ENCODE peak calls at places on chromosomes 16 and 17, in six cellular contexts. One of them, this sample, is unnamed.
A peak's percentile ranks its signal among the peaks of the same experiment; 100 is the strongest.

GRCh38 chr16:28181557-28181914 is 30.2 kb downstream of the XPO6 start:
- DNase-seq in activated CD8-positive, alpha-beta T cell treated with anti-CD3 and anti-CD28 coated beads, Interleukin-2, amount 10 ng/mL, durations not matched to agents 7 days and 5 days: no peak
- DNase-seq in endothelial cell: no peak
- DNase-seq in cardiac muscle cell: no peak
- DNase-seq in T-helper 1 cell: no peak
- DNase-seq in stimulated activated CD4-positive, alpha-beta T cell treated with anti-CD3 and anti-CD28 coated beads, Interleukin-4, amount 100 ng/mL, for 48 hours: no peak
- DNase-seq in this sample: no peak

GRCh38 chr16:50311891-50312501 is 45.6 kb downstream of the ADCY7 start:
- DNase-seq in cardiac muscle cell: peak; percentile 46
- DNase-seq in T-helper 1 cell: no peak
- DNase-seq in stimulated activated CD4-positive, alpha-beta T cell treated with anti-CD3 and anti-CD28 coated beads, Interleukin-4, amount 100 ng/mL, for 48 hours: no peak
- DNase-seq in endothelial cell: no peak
- DNase-seq in activated CD8-positive, alpha-beta T cell treated with anti-CD3 and anti-CD28 coated beads, Interleukin-2, amount 10 ng/mL, durations not matched to agents 7 days and 5 days: no peak
- DNase-seq in this sample: no peak

GRCh38 chr16:48538746-48539484 is 71.1 kb downstream of the N4BP1 start:
- DNase-seq in activated CD8-positive, alpha-beta T cell treated with anti-CD3 and anti-CD28 coated beads, Interleukin-2, amount 10 ng/mL, durations not matched to agents 7 days and 5 days: no peak
- DNase-seq in endothelial cell: peak; percentile 38
- DNase-seq in T-helper 1 cell: no peak
- DNase-seq in cardiac muscle cell: peak; percentile 32
- DNase-seq in stimulated activated CD4-positive, alpha-beta T cell treated with anti-CD3 and anti-CD28 coated beads, Interleukin-4, amount 100 ng/mL, for 48 hours: no peak
- DNase-seq in this sample: no peak

GRCh38 chr16:77833906-77834599 is 45.7 kb downstream of the VAT1L start:
- DNase-seq in endothelial cell: peak; percentile 48
- DNase-seq in cardiac muscle cell: no peak
- DNase-seq in activated CD8-positive, alpha-beta T cell treated with anti-CD3 and anti-CD28 coated beads, Interleukin-2, amount 10 ng/mL, durations not matched to agents 7 days and 5 days: no peak
- DNase-seq in T-helper 1 cell: no peak
- DNase-seq in stimulated activated CD4-positive, alpha-beta T cell treated with anti-CD3 and anti-CD28 coated beads, Interleukin-4, amount 100 ng/mL, for 48 hours: no peak
- DNase-seq in this sample: no peak

GRCh38 chr17:77409282-77410161 is 268.8 kb downstream of the SEC14L1 start:
- DNase-seq in endothelial cell: no peak
- DNase-seq in activated CD8-positive, alpha-beta T cell treated with anti-CD3 and anti-CD28 coated beads, Interleukin-2, amount 10 ng/mL, durations not matched to agents 7 days and 5 days: peak; percentile 66
- DNase-seq in stimulated activated CD4-positive, alpha-beta T cell treated with anti-CD3 and anti-CD28 coated beads, Interleukin-4, amount 100 ng/mL, for 48 hours: no peak
- DNase-seq in T-helper 1 cell: no peak
- DNase-seq in cardiac muscle cell: peak; percentile 77
- DNase-seq in this sample: no peak

GRCh38 chr16:1204941-1205340 is 20.1 kb downstream of the TPSG1 start:
- DNase-seq in endothelial cell: no peak
- DNase-seq in activated CD8-positive, alpha-beta T cell treated with anti-CD3 and anti-CD28 coated beads, Interleukin-2, amount 10 ng/mL, durations not matched to agents 7 days and 5 days: no peak
- DNase-seq in T-helper 1 cell: no peak
- DNase-seq in stimulated activated CD4-positive, alpha-beta T cell treated with anti-CD3 and anti-CD28 coated beads, Interleukin-4, amount 100 ng/mL, for 48 hours: no peak
- DNase-seq in cardiac muscle cell: no peak
- DNase-seq in this sample: no peak

GRCh38 chr17:62741290-62741689 is 66.8 kb downstream of the MARCHF10 start:
- DNase-seq in activated CD8-positive, alpha-beta T cell treated with anti-CD3 and anti-CD28 coated beads, Interleukin-2, amount 10 ng/mL, durations not matched to agents 7 days and 5 days: no peak
- DNase-seq in cardiac muscle cell: no peak
- DNase-seq in stimulated activated CD4-positive, alpha-beta T cell treated with anti-CD3 and anti-CD28 coated beads, Interleukin-4, amount 100 ng/mL, for 48 hours: no peak
- DNase-seq in endothelial cell: no peak
- DNase-seq in T-helper 1 cell: no peak
- DNase-seq in this sample: no peak

GRCh38 chr16:85661131-85662035 is 27.4 kb downstream of the GINS2 start:
- DNase-seq in endothelial cell: no peak
- DNase-seq in cardiac muscle cell: no peak
- DNase-seq in activated CD8-positive, alpha-beta T cell treated with anti-CD3 and anti-CD28 coated beads, Interleukin-2, amount 10 ng/mL, durations not matched to agents 7 days and 5 days: no peak
- DNase-seq in stimulated activated CD4-positive, alpha-beta T cell treated with anti-CD3 and anti-CD28 coated beads, Interleukin-4, amount 100 ng/mL, for 48 hours: no peak
- DNase-seq in T-helper 1 cell: no peak
- DNase-seq in this sample: no peak

GRCh38 chr17:66636111-66636510 is 198.8 kb upstream of the CACNG5 start:
- DNase-seq in cardiac muscle cell: no peak
- DNase-seq in stimulated activated CD4-positive, alpha-beta T cell treated with anti-CD3 and anti-CD28 coated beads, Interleukin-4, amount 100 ng/mL, for 48 hours: no peak
- DNase-seq in activated CD8-positive, alpha-beta T cell treated with anti-CD3 and anti-CD28 coated beads, Interleukin-2, amount 10 ng/mL, durations not matched to agents 7 days and 5 days: no peak
- DNase-seq in endothelial cell: no peak
- DNase-seq in T-helper 1 cell: no peak
- DNase-seq in this sample: no peak

GRCh38 chr17:3960764-3961163 is 3.5 kb downstream of the ATP2A3 start:
- DNase-seq in activated CD8-positive, alpha-beta T cell treated with anti-CD3 and anti-CD28 coated beads, Interleukin-2, amount 10 ng/mL, durations not matched to agents 7 days and 5 days: no peak
- DNase-seq in cardiac muscle cell: peak; percentile 43
- DNase-seq in endothelial cell: no peak
- DNase-seq in T-helper 1 cell: no peak
- DNase-seq in stimulated activated CD4-positive, alpha-beta T cell treated with anti-CD3 and anti-CD28 coated beads, Interleukin-4, amount 100 ng/mL, for 48 hours: no peak
- DNase-seq in this sample: no peak

GRCh38 chr17:56392274-56392673 is 201.2 kb upstream of the NOG start:
- DNase-seq in T-helper 1 cell: no peak
- DNase-seq in activated CD8-positive, alpha-beta T cell treated with anti-CD3 and anti-CD28 coated beads, Interleukin-2, amount 10 ng/mL, durations not matched to agents 7 days and 5 days: no peak
- DNase-seq in endothelial cell: no peak
- DNase-seq in cardiac muscle cell: no peak
- DNase-seq in stimulated activated CD4-positive, alpha-beta T cell treated with anti-CD3 and anti-CD28 coated beads, Interleukin-4, amount 100 ng/mL, for 48 hours: no peak
- DNase-seq in this sample: no peak

GRCh38 chr17:76681222-76682137 is 29.3 kb downstream of the MXRA7 start:
- DNase-seq in stimulated activated CD4-positive, alpha-beta T cell treated with anti-CD3 and anti-CD28 coated beads, Interleukin-4, amount 100 ng/mL, for 48 hours: peak; percentile 57
- DNase-seq in endothelial cell: peak; percentile 86
- DNase-seq in T-helper 1 cell: peak; percentile 52
- DNase-seq in activated CD8-positive, alpha-beta T cell treated with anti-CD3 and anti-CD28 coated beads, Interleukin-2, amount 10 ng/mL, durations not matched to agents 7 days and 5 days: peak; percentile 86
- DNase-seq in cardiac muscle cell: peak; percentile 77
- DNase-seq in this sample: peak; percentile 64

GRCh38 chr17:29722411-29723198 is 99.9 kb upstream of the CORO6 start:
- DNase-seq in activated CD8-positive, alpha-beta T cell treated with anti-CD3 and anti-CD28 coated beads, Interleukin-2, amount 10 ng/mL, durations not matched to agents 7 days and 5 days: peak; percentile 41
- DNase-seq in T-helper 1 cell: peak; percentile 30
- DNase-seq in endothelial cell: no peak
- DNase-seq in cardiac muscle cell: peak; percentile 79
- DNase-seq in stimulated activated CD4-positive, alpha-beta T cell treated with anti-CD3 and anti-CD28 coated beads, Interleukin-4, amount 100 ng/mL, for 48 hours: no peak
- DNase-seq in this sample: peak; percentile 42

GRCh38 chr17:18122991-18123753 is 14.6 kb downstream of the MYO15A start:
- DNase-seq in cardiac muscle cell: no peak
- DNase-seq in T-helper 1 cell: no peak
- DNase-seq in stimulated activated CD4-positive, alpha-beta T cell treated with anti-CD3 and anti-CD28 coated beads, Interleukin-4, amount 100 ng/mL, for 48 hours: no peak
- DNase-seq in activated CD8-positive, alpha-beta T cell treated with anti-CD3 and anti-CD28 coated beads, Interleukin-2, amount 10 ng/mL, durations not matched to agents 7 days and 5 days: no peak
- DNase-seq in endothelial cell: no peak
- DNase-seq in this sample: no peak

GRCh38 chr17:70040336-70040735 is 34.7 kb upstream of the KCNJ16 start:
- DNase-seq in stimulated activated CD4-positive, alpha-beta T cell treated with anti-CD3 and anti-CD28 coated beads, Interleukin-4, amount 100 ng/mL, for 48 hours: no peak
- DNase-seq in activated CD8-positive, alpha-beta T cell treated with anti-CD3 and anti-CD28 coated beads, Interleukin-2, amount 10 ng/mL, durations not matched to agents 7 days and 5 days: no peak
- DNase-seq in cardiac muscle cell: no peak
- DNase-seq in endothelial cell: no peak
- DNase-seq in T-helper 1 cell: no peak
- DNase-seq in this sample: no peak

GRCh38 chr17:74190807-74191206 is 12.7 kb upstream of the RPL38 start:
- DNase-seq in activated CD8-positive, alpha-beta T cell treated with anti-CD3 and anti-CD28 coated beads, Interleukin-2, amount 10 ng/mL, durations not matched to agents 7 days and 5 days: no peak
- DNase-seq in endothelial cell: peak; percentile 67
- DNase-seq in stimulated activated CD4-positive, alpha-beta T cell treated with anti-CD3 and anti-CD28 coated beads, Interleukin-4, amount 100 ng/mL, for 48 hours: no peak
- DNase-seq in T-helper 1 cell: no peak
- DNase-seq in cardiac muscle cell: peak; percentile 79
- DNase-seq in this sample: no peak

GRCh38 chr16:85716016-85716679 is 27.4 kb upstream of the GINS2 start:
- DNase-seq in cardiac muscle cell: no peak
- DNase-seq in endothelial cell: no peak
- DNase-seq in activated CD8-positive, alpha-beta T cell treated with anti-CD3 and anti-CD28 coated beads, Interleukin-2, amount 10 ng/mL, durations not matched to agents 7 days and 5 days: no peak
- DNase-seq in T-helper 1 cell: no peak
- DNase-seq in stimulated activated CD4-positive, alpha-beta T cell treated with anti-CD3 and anti-CD28 coated beads, Interleukin-4, amount 100 ng/mL, for 48 hours: no peak
- DNase-seq in this sample: no peak

GRCh38 chr17:47751471-47751870 is 18.4 kb downstream of the TBX21 start:
- DNase-seq in endothelial cell: no peak
- DNase-seq in stimulated activated CD4-positive, alpha-beta T cell treated with anti-CD3 and anti-CD28 coated beads, Interleukin-4, amount 100 ng/mL, for 48 hours: no peak
- DNase-seq in activated CD8-positive, alpha-beta T cell treated with anti-CD3 and anti-CD28 coated beads, Interleukin-2, amount 10 ng/mL, durations not matched to agents 7 days and 5 days: no peak
- DNase-seq in T-helper 1 cell: no peak
- DNase-seq in cardiac muscle cell: no peak
- DNase-seq in this sample: no peak

GRCh38 chr17:44346064-44346844 is 1.2 kb downstream of the GRN start:
- DNase-seq in stimulated activated CD4-positive, alpha-beta T cell treated with anti-CD3 and anti-CD28 coated beads, Interleukin-4, amount 100 ng/mL, for 48 hours: no peak
- DNase-seq in T-helper 1 cell: no peak
- DNase-seq in activated CD8-positive, alpha-beta T cell treated with anti-CD3 and anti-CD28 coated beads, Interleukin-2, amount 10 ng/mL, durations not matched to agents 7 days and 5 days: no peak
- DNase-seq in endothelial cell: no peak
- DNase-seq in cardiac muscle cell: no peak
- DNase-seq in this sample: no peak

GRCh38 chr17:4184811-4185210 is 41.8 kb downstream of the CYB5D2 start:
- DNase-seq in activated CD8-positive, alpha-beta T cell treated with anti-CD3 and anti-CD28 coated beads, Interleukin-2, amount 10 ng/mL, durations not matched to agents 7 days and 5 days: no peak
- DNase-seq in stimulated activated CD4-positive, alpha-beta T cell treated with anti-CD3 and anti-CD28 coated beads, Interleukin-4, amount 100 ng/mL, for 48 hours: no peak
- DNase-seq in T-helper 1 cell: no peak
- DNase-seq in cardiac muscle cell: no peak
- DNase-seq in endothelial cell: no peak
- DNase-seq in this sample: no peak

GRCh38 chr17:80422276-80422675 is 7.3 kb downstream of the ENDOV start:
- DNase-seq in cardiac muscle cell: no peak
- DNase-seq in endothelial cell: no peak
- DNase-seq in T-helper 1 cell: no peak
- DNase-seq in stimulated activated CD4-positive, alpha-beta T cell treated with anti-CD3 and anti-CD28 coated beads, Interleukin-4, amount 100 ng/mL, for 48 hours: no peak
- DNase-seq in activated CD8-positive, alpha-beta T cell treated with anti-CD3 and anti-CD28 coated beads, Interleukin-2, amount 10 ng/mL, durations not matched to agents 7 days and 5 days: no peak
- DNase-seq in this sample: no peak

GRCh38 chr16:84408314-84408690 is 40.0 kb downstream of the ATP2C2 start:
- DNase-seq in endothelial cell: no peak
- DNase-seq in stimulated activated CD4-positive, alpha-beta T cell treated with anti-CD3 and anti-CD28 coated beads, Interleukin-4, amount 100 ng/mL, for 48 hours: no peak
- DNase-seq in T-helper 1 cell: no peak
- DNase-seq in activated CD8-positive, alpha-beta T cell treated with anti-CD3 and anti-CD28 coated beads, Interleukin-2, amount 10 ng/mL, durations not matched to agents 7 days and 5 days: no peak
- DNase-seq in cardiac muscle cell: no peak
- DNase-seq in this sample: no peak

GRCh38 chr16:11262915-11263314 is 6.2 kb downstream of the TNP2 start:
- DNase-seq in endothelial cell: no peak
- DNase-seq in T-helper 1 cell: no peak
- DNase-seq in stimulated activated CD4-positive, alpha-beta T cell treated with anti-CD3 and anti-CD28 coated beads, Interleukin-4, amount 100 ng/mL, for 48 hours: no peak
- DNase-seq in activated CD8-positive, alpha-beta T cell treated with anti-CD3 and anti-CD28 coated beads, Interleukin-2, amount 10 ng/mL, durations not matched to agents 7 days and 5 days: no peak
- DNase-seq in cardiac muscle cell: no peak
- DNase-seq in this sample: no peak

GRCh38 chr16:48350716-48351115 is 34.5 kb downstream of the SIAH1 start:
- DNase-seq in stimulated activated CD4-positive, alpha-beta T cell treated with anti-CD3 and anti-CD28 coated beads, Interleukin-4, amount 100 ng/mL, for 48 hours: no peak
- DNase-seq in activated CD8-positive, alpha-beta T cell treated with anti-CD3 and anti-CD28 coated beads, Interleukin-2, amount 10 ng/mL, durations not matched to agents 7 days and 5 days: no peak
- DNase-seq in T-helper 1 cell: no peak
- DNase-seq in endothelial cell: no peak
- DNase-seq in cardiac muscle cell: no peak
- DNase-seq in this sample: no peak

GRCh38 chr17:29195465-29196081 is 15.4 kb upstream of the MYO18A start:
- DNase-seq in endothelial cell: no peak
- DNase-seq in cardiac muscle cell: peak; percentile 10
- DNase-seq in activated CD8-positive, alpha-beta T cell treated with anti-CD3 and anti-CD28 coated beads, Interleukin-2, amount 10 ng/mL, durations not matched to agents 7 days and 5 days: no peak
- DNase-seq in stimulated activated CD4-positive, alpha-beta T cell treated with anti-CD3 and anti-CD28 coated beads, Interleukin-4, amount 100 ng/mL, for 48 hours: no peak
- DNase-seq in T-helper 1 cell: no peak
- DNase-seq in this sample: no peak

GRCh38 chr16:31253642-31254045 is 6.1 kb upstream of the ITGAM start:
- DNase-seq in cardiac muscle cell: peak; percentile 10
- DNase-seq in activated CD8-positive, alpha-beta T cell treated with anti-CD3 and anti-CD28 coated beads, Interleukin-2, amount 10 ng/mL, durations not matched to agents 7 days and 5 days: peak; percentile 68
- DNase-seq in stimulated activated CD4-positive, alpha-beta T cell treated with anti-CD3 and anti-CD28 coated beads, Interleukin-4, amount 100 ng/mL, for 48 hours: peak; percentile 24
- DNase-seq in T-helper 1 cell: no peak
- DNase-seq in endothelial cell: no peak
- DNase-seq in this sample: no peak

GRCh38 chr17:57305918-57306317 is 49.6 kb downstream of the MSI2 start:
- DNase-seq in activated CD8-positive, alpha-beta T cell treated with anti-CD3 and anti-CD28 coated beads, Interleukin-2, amount 10 ng/mL, durations not matched to agents 7 days and 5 days: no peak
- DNase-seq in cardiac muscle cell: no peak
- DNase-seq in T-helper 1 cell: no peak
- DNase-seq in endothelial cell: no peak
- DNase-seq in stimulated activated CD4-positive, alpha-beta T cell treated with anti-CD3 and anti-CD28 coated beads, Interleukin-4, amount 100 ng/mL, for 48 hours: no peak
- DNase-seq in this sample: no peak

GRCh38 chr17:48236681-48237134 is 129.1 kb downstream of the SNX11 start:
- DNase-seq in activated CD8-positive, alpha-beta T cell treated with anti-CD3 and anti-CD28 coated beads, Interleukin-2, amount 10 ng/mL, durations not matched to agents 7 days and 5 days: no peak
- DNase-seq in T-helper 1 cell: no peak
- DNase-seq in endothelial cell: no peak
- DNase-seq in stimulated activated CD4-positive, alpha-beta T cell treated with anti-CD3 and anti-CD28 coated beads, Interleukin-4, amount 100 ng/mL, for 48 hours: no peak
- DNase-seq in cardiac muscle cell: no peak
- DNase-seq in this sample: no peak

GRCh38 chr17:16589097-16589969 is 20.3 kb upstream of the ZNF287 start:
- DNase-seq in activated CD8-positive, alpha-beta T cell treated with anti-CD3 and anti-CD28 coated beads, Interleukin-2, amount 10 ng/mL, durations not matched to agents 7 days and 5 days: peak; percentile 93
- DNase-seq in cardiac muscle cell: peak; percentile 95
- DNase-seq in stimulated activated CD4-positive, alpha-beta T cell treated with anti-CD3 and anti-CD28 coated beads, Interleukin-4, amount 100 ng/mL, for 48 hours: peak; percentile 90
- DNase-seq in T-helper 1 cell: peak; percentile 91
- DNase-seq in endothelial cell: peak; percentile 96
- DNase-seq in this sample: peak; percentile 91

GRCh38 chr17:1905190-1905919 is 75.5 kb downstream of the RPA1 start:
- DNase-seq in T-helper 1 cell: no peak
- DNase-seq in activated CD8-positive, alpha-beta T cell treated with anti-CD3 and anti-CD28 coated beads, Interleukin-2, amount 10 ng/mL, durations not matched to agents 7 days and 5 days: no peak
- DNase-seq in stimulated activated CD4-positive, alpha-beta T cell treated with anti-CD3 and anti-CD28 coated beads, Interleukin-4, amount 100 ng/mL, for 48 hours: no peak
- DNase-seq in endothelial cell: no peak
- DNase-seq in cardiac muscle cell: peak; percentile 62
- DNase-seq in this sample: no peak

GRCh38 chr16:8173111-8173644 is 417.1 kb downstream of the TMEM114 start:
- DNase-seq in cardiac muscle cell: peak; percentile 86
- DNase-seq in stimulated activated CD4-positive, alpha-beta T cell treated with anti-CD3 and anti-CD28 coated beads, Interleukin-4, amount 100 ng/mL, for 48 hours: peak; percentile 30
- DNase-seq in activated CD8-positive, alpha-beta T cell treated with anti-CD3 and anti-CD28 coated beads, Interleukin-2, amount 10 ng/mL, durations not matched to agents 7 days and 5 days: peak; percentile 56
- DNase-seq in T-helper 1 cell: no peak
- DNase-seq in endothelial cell: peak; percentile 76
- DNase-seq in this sample: no peak

GRCh38 chr16:6020162-6020980 is 922.8 kb upstream of the EEF2KMT start:
- DNase-seq in activated CD8-positive, alpha-beta T cell treated with anti-CD3 and anti-CD28 coated beads, Interleukin-2, amount 10 ng/mL, durations not matched to agents 7 days and 5 days: no peak
- DNase-seq in endothelial cell: peak; percentile 21
- DNase-seq in cardiac muscle cell: peak; percentile 4
- DNase-seq in T-helper 1 cell: no peak
- DNase-seq in stimulated activated CD4-positive, alpha-beta T cell treated with anti-CD3 and anti-CD28 coated beads, Interleukin-4, amount 100 ng/mL, for 48 hours: no peak
- DNase-seq in this sample: no peak

GRCh38 chr16:80150978-80151705 is 389.7 kb upstream of the DYNLRB2 start:
- DNase-seq in endothelial cell: no peak
- DNase-seq in T-helper 1 cell: no peak
- DNase-seq in activated CD8-positive, alpha-beta T cell treated with anti-CD3 and anti-CD28 coated beads, Interleukin-2, amount 10 ng/mL, durations not matched to agents 7 days and 5 days: no peak
- DNase-seq in stimulated activated CD4-positive, alpha-beta T cell treated with anti-CD3 and anti-CD28 coated beads, Interleukin-4, amount 100 ng/mL, for 48 hours: no peak
- DNase-seq in cardiac muscle cell: no peak
- DNase-seq in this sample: no peak

GRCh38 chr17:39617100-39617445 is 9.4 kb upstream of the NEUROD2 start:
- DNase-seq in activated CD8-positive, alpha-beta T cell treated with anti-CD3 and anti-CD28 coated beads, Interleukin-2, amount 10 ng/mL, durations not matched to agents 7 days and 5 days: no peak
- DNase-seq in T-helper 1 cell: no peak
- DNase-seq in cardiac muscle cell: no peak
- DNase-seq in endothelial cell: no peak
- DNase-seq in stimulated activated CD4-positive, alpha-beta T cell treated with anti-CD3 and anti-CD28 coated beads, Interleukin-4, amount 100 ng/mL, for 48 hours: no peak
- DNase-seq in this sample: no peak

GRCh38 chr17:33328129-33328528 is 35.0 kb upstream of the ASIC2 start:
- DNase-seq in stimulated activated CD4-positive, alpha-beta T cell treated with anti-CD3 and anti-CD28 coated beads, Interleukin-4, amount 100 ng/mL, for 48 hours: no peak
- DNase-seq in cardiac muscle cell: peak; percentile 49
- DNase-seq in activated CD8-positive, alpha-beta T cell treated with anti-CD3 and anti-CD28 coated beads, Interleukin-2, amount 10 ng/mL, durations not matched to agents 7 days and 5 days: no peak
- DNase-seq in endothelial cell: peak; percentile 47
- DNase-seq in T-helper 1 cell: no peak
- DNase-seq in this sample: no peak

GRCh38 chr16:58661199-58661830 is 23.3 kb downstream of the SLC38A7 start:
- DNase-seq in activated CD8-positive, alpha-beta T cell treated with anti-CD3 and anti-CD28 coated beads, Interleukin-2, amount 10 ng/mL, durations not matched to agents 7 days and 5 days: peak; percentile 31
- DNase-seq in cardiac muscle cell: peak; percentile 76
- DNase-seq in endothelial cell: peak; percentile 48
- DNase-seq in T-helper 1 cell: no peak
- DNase-seq in stimulated activated CD4-positive, alpha-beta T cell treated with anti-CD3 and anti-CD28 coated beads, Interleukin-4, amount 100 ng/mL, for 48 hours: no peak
- DNase-seq in this sample: no peak